ENCODE peak calls at places on chromosomes 16 and 17, in four cellular contexts. N is epithelial cell of esophagus, O is left ventricle myocardium inferior, I is RPMI7951. B is an unnamed sample.
A peak's percentile ranks its signal among the peaks of the same experiment; 100 is the strongest.

GRCh38 chr17:13792314-13792713 is 190.6 kb upstream of the HS3ST3A1 start:
- DNase-seq in N (no peak), O (no peak), I (peak; percentile 47), B (no peak)

GRCh38 chr17:57783338-57783742 is 38.2 kb upstream of the CCDC182 start:
- DNase-seq in N (peak; percentile 48), O (peak; percentile 70), I (peak; percentile 14), B (no peak)

GRCh38 chr16:1556254-1556653 is 22.8 kb downstream of the TMEM204 start:
- DNase-seq in N (no peak), O (no peak), I (no peak), B (no peak)

GRCh38 chr16:81623365-81624102 is 155.6 kb upstream of the PLCG2 start:
- DNase-seq in N (peak; percentile 58), O (no peak), I (peak; percentile 43), B (no peak)

GRCh38 chr17:9924735-9925191 is 19.7 kb upstream of the RCVRN start:
- DNase-seq in N (peak; percentile 58), O (peak; percentile 14), I (peak; percentile 63), B (peak; percentile 59)

GRCh38 chr17:31405941-31406371 is 14.5 kb downstream of the RAB11FIP4 start:
- DNase-seq in N (no peak), O (no peak), I (no peak), B (no peak)

GRCh38 chr17:77282524-77283515 is 142.1 kb downstream of the SEC14L1 start:
- DNase-seq in N (no peak), O (no peak), I (no peak), B (no peak)

GRCh38 chr16:75385507-75386152 is 47.7 kb downstream of the CFDP1 start:
- DNase-seq in N (peak; percentile 85), O (no peak), I (peak; percentile 73), B (peak; percentile 66)

GRCh38 chr16:3458278-3458851 is 14.9 kb downstream of the NAA60 start:
- DNase-seq in N (peak; percentile 23), O (no peak), I (peak; percentile 32), B (no peak)

GRCh38 chr16:72202014-72202413 is 30.1 kb upstream of the PMFBP1 start:
- DNase-seq in N (peak; percentile 95), O (no peak), I (peak; percentile 58), B (peak; percentile 91)

GRCh38 chr17:75683467-75684041 is 16.4 kb downstream of the SAP30BP start:
- DNase-seq in N (peak; percentile 94), O (no peak), I (peak; percentile 72), B (no peak)

GRCh38 chr17:59357219-59357699 is 25.8 kb downstream of the YPEL2 start:
- DNase-seq in N (no peak), O (no peak), I (no peak), B (no peak)

GRCh38 chr16:87410958-87411357 is 18.8 kb downstream of the MAP1LC3B start:
- DNase-seq in N (no peak), O (peak; percentile 4), I (no peak), B (no peak)

GRCh38 chr17:65498831-65499230 is 62.6 kb downstream of the AXIN2 start:
- DNase-seq in N (no peak), O (no peak), I (peak; percentile 11), B (no peak)

GRCh38 chr16:11391576-11391975 is 46.3 kb downstream of the RMI2 start:
- DNase-seq in N (no peak), O (no peak), I (no peak), B (no peak)

GRCh38 chr17:12098568-12098967 is 77.9 kb downstream of the MAP2K4 start:
- DNase-seq in N (no peak), O (no peak), I (no peak), B (no peak)

GRCh38 chr17:77647531-77647930 is 311.0 kb upstream of the TNRC6C start:
- DNase-seq in N (no peak), O (no peak), I (no peak), B (no peak)

GRCh38 chr16:88533945-88534641 is 36.1 kb upstream of the ZC3H18 start:
- DNase-seq in N (peak; percentile 73), O (peak; percentile 83), I (peak; percentile 60), B (no peak)

GRCh38 chr16:86471896-86472295 is 38.4 kb upstream of the FOXF1 start:
- DNase-seq in N (no peak), O (no peak), I (peak; percentile 47), B (no peak)

GRCh38 chr17:15944720-15945492 is at the start of gene ADORA2B:
- DNase-seq in N (peak; percentile 71), O (peak; percentile 58), I (peak; percentile 60), B (no peak)

GRCh38 chr16:83954577-83955016 is 1.6 kb downstream of the OSGIN1 start:
- DNase-seq in N (peak; percentile 68), O (peak; percentile 41), I (peak; percentile 65), B (peak; percentile 37)

GRCh38 chr17:81398855-81399451 is 3.7 kb downstream of the BAHCC1 start:
- DNase-seq in N (no peak), O (no peak), I (no peak), B (peak; percentile 45)

GRCh38 chr16:2328428-2328827 is 12.1 kb downstream of the ABCA3 start:
- DNase-seq in N (no peak), O (no peak), I (no peak), B (no peak)

GRCh38 chr16:2769100-2769529 is 8.0 kb downstream of the ELOB start:
- DNase-seq in N (peak; percentile 24), O (no peak), I (no peak), B (no peak)

GRCh38 chr16:55933038-55933437 is 57.9 kb upstream of the CES5A start:
- DNase-seq in N (no peak), O (no peak), I (no peak), B (no peak)

GRCh38 chr17:27224526-27225315 is 69.2 kb upstream of the WSB1 start:
- DNase-seq in N (peak; percentile 58), O (no peak), I (peak; percentile 15), B (no peak)

GRCh38 chr17:17913695-17914332 is 58.4 kb downstream of the TOM1L2 start:
- DNase-seq in N (peak; percentile 97), O (peak; percentile 42), I (peak; percentile 97), B (peak; percentile 95)

GRCh38 chr17:44187131-44187899 is 543 bp downstream of the TMUB2 start:
- DNase-seq in N (peak; percentile 48), O (no peak), I (no peak), B (no peak)

B was measured in foreskin keratinocyte.